ENCODE peak calls at places on chromosome X, in nine cellular contexts. A, H, V, D, M, Y, B, P and U are unnamed samples.

GRCh38 chrX:29468911-29469494 is 746.4 kb upstream of the MAGEB2 start:
- DNase-seq in A (no peak), D (no peak), Y (no peak), B (no peak), V (no peak), P (no peak), M (no peak), H (no peak), U (no peak)

GRCh38 chrX:152814048-152814447 is 16.5 kb downstream of the CETN2 start:
- DNase-seq in Y (no peak), M (no peak), V (no peak), B (no peak), D (no peak), H (no peak), A (no peak), P (no peak), U (no peak)

GRCh38 chrX:12065251-12065650 is 73.0 kb upstream of the FRMPD4 start:
- DNase-seq in B (peak; percentile 8), M (peak; percentile 22), P (no peak), H (peak; percentile 8), D (no peak), A (no peak), V (no peak), Y (no peak), U (no peak)

GRCh38 chrX:24498975-24499374 is 33.9 kb downstream of the PDK3 start:
- DNase-seq in P (no peak), M (peak; percentile 64), V (no peak), A (peak; percentile 7), B (no peak), D (no peak), Y (peak; percentile 0), H (no peak), U (peak; percentile 46)

GRCh38 chrX:108558217-108558616 is 118.6 kb downstream of the COL4A5 start:
- DNase-seq in P (no peak), M (no peak), B (no peak), Y (no peak), A (no peak), D (no peak), V (no peak), H (no peak), U (no peak)

GRCh38 chrX:13469963-13470679 is 99.3 kb upstream of the EGFL6 start:
- DNase-seq in H (no peak), B (no peak), D (no peak), P (no peak), Y (no peak), V (no peak), A (no peak), M (no peak), U (no peak)

GRCh38 chrX:92224406-92224805 is 445.2 kb downstream of the PCDH11X start:
- DNase-seq in V (no peak), B (no peak), H (no peak), D (no peak), A (no peak), Y (no peak), M (no peak), P (no peak), U (no peak)

GRCh38 chrX:120823554-120823953 is 52.1 kb downstream of the CT47B1 start:
- DNase-seq in D (no peak), A (no peak), V (no peak), B (no peak), M (no peak), H (no peak), Y (no peak), P (no peak), U (no peak)

GRCh38 chrX:112735147-112735546 is 55.4 kb upstream of the LHFPL1 start:
- DNase-seq in P (no peak), M (no peak), D (no peak), Y (no peak), B (no peak), V (no peak), H (no peak), A (no peak), U (no peak)

GRCh38 chrX:108397627-108398392 is 40.4 kb downstream of the COL4A6 start:
- DNase-seq in H (no peak), D (no peak), A (peak; percentile 24), M (no peak), Y (peak; percentile 15), B (no peak), V (no peak), P (no peak), U (no peak)

GRCh38 chrX:34350552-34350951 is 218.4 kb upstream of the FAM47A start:
- DNase-seq in A (no peak), M (no peak), H (no peak), Y (no peak), D (no peak), V (no peak), B (no peak), P (no peak), U (no peak)

GRCh38 chrX:48676893-48677270 is 6.7 kb upstream of the WAS start:
- DNase-seq in H (no peak), D (no peak), Y (no peak), V (no peak), B (no peak), P (no peak), M (peak; percentile 8), A (no peak), U (peak; percentile 9)

GRCh38 chrX:344371-344901 is 25.8 kb upstream of the GTPBP6 start:
- DNase-seq in H (no peak), B (no peak), V (no peak), Y (no peak), D (no peak), A (no peak), M (no peak), P (no peak), U (no peak)

GRCh38 chrX:389021-389441 is 2.3 kb upstream of the PPP2R3B start:
- DNase-seq in A (no peak), D (no peak), M (no peak), P (no peak), B (no peak), Y (no peak), V (no peak), H (no peak), U (no peak)

GRCh38 chrX:35439042-35439639 is 359.0 kb upstream of the MAGEB16 start:
- DNase-seq in H (no peak), M (no peak), Y (no peak), B (no peak), V (no peak), A (no peak), P (no peak), D (no peak), U (no peak)

GRCh38 chrX:810186-810585 is 179.6 kb downstream of the SHOX start:
- DNase-seq in V (no peak), D (no peak), B (no peak), M (no peak), P (no peak), Y (no peak), A (no peak), H (no peak), U (no peak)

GRCh38 chrX:124346064-124346876 is at the start of gene SH2D1A:
- DNase-seq in A (no peak), D (no peak), P (no peak), V (no peak), Y (no peak), H (no peak), M (no peak), B (no peak), U (no peak)

GRCh38 chrX:74422576-74423288 is 1.4 kb downstream of the SLC16A2 start:
- DNase-seq in M (no peak), P (peak; percentile 22), D (peak; percentile 14), A (peak; percentile 11), Y (no peak), V (peak; percentile 28), B (no peak), H (no peak), U (peak; percentile 22)

GRCh38 chrX:91434351-91435168 is at the start of gene PABPC5:
- DNase-seq in A (peak; percentile 1), M (no peak), V (no peak), P (no peak), D (peak; percentile 35), H (peak; percentile 75), B (no peak), Y (peak; percentile 61), U (peak; percentile 1)

GRCh38 chrX:88886908-88887307 is 139.9 kb downstream of the CPXCR1 start:
- DNase-seq in D (no peak), P (no peak), A (no peak), B (no peak), M (no peak), H (no peak), Y (no peak), V (no peak), U (no peak)

GRCh38 chrX:68708503-68709290 is 61.2 kb downstream of the STARD8 start:
- DNase-seq in V (no peak), D (no peak), Y (no peak), B (no peak), M (peak; percentile 34), H (no peak), P (no peak), A (no peak), U (no peak)

GRCh38 chrX:11757729-11758399 is at the start of gene MSL3:
- DNase-seq in P (peak; percentile 43), V (peak; percentile 12), M (peak; percentile 57), B (peak; percentile 2), Y (peak; percentile 16), H (peak; percentile 16), D (no peak), A (peak; percentile 78), U (peak; percentile 72)